ENCODE peak calls at places on chromosomes 2 and 18, in four cellular contexts. U is GM06990, P is RWPE1, R is left ventricle myocardium inferior. L is an unnamed sample.

GRCh38 chr2:18178736-18179349 is 300.4 kb downstream of the KCNS3 start:
- DNase-seq in P (peak; percentile 41), U (no peak), R (no peak), L (no peak)

GRCh38 chr2:100197643-100198153 is 55.3 kb upstream of the AFF3 start:
- DNase-seq in P (no peak), R (peak; percentile 75), U (no peak), L (no peak)

GRCh38 chr18:48300463-48300961 is 108.7 kb downstream of the ZBTB7C start:
- DNase-seq in P (no peak), R (peak; percentile 42), U (no peak), L (no peak)

GRCh38 chr2:25825238-25825637 is 53.0 kb downstream of the ASXL2 start:
- DNase-seq in R (no peak), U (no peak), P (no peak), L (no peak)

GRCh38 chr2:237180987-237181386 is 95.3 kb downstream of the COPS8 start:
- DNase-seq in R (no peak), U (no peak), P (no peak), L (no peak)

GRCh38 chr2:220356076-220356475 is 728.6 kb downstream of the SLC4A3 start:
- DNase-seq in U (no peak), P (no peak), R (no peak), L (no peak)

GRCh38 chr18:25373443-25373842 is 21.5 kb upstream of the ZNF521 start:
- DNase-seq in R (no peak), U (no peak), P (no peak), L (no peak)

GRCh38 chr2:43331428-43331827 is 105.0 kb upstream of the ZFP36L2 start:
- DNase-seq in P (no peak), R (no peak), U (no peak), L (no peak)

GRCh38 chr2:55010915-55011314 is 39.3 kb downstream of the RTN4 start:
- DNase-seq in P (no peak), U (no peak), R (no peak), L (no peak)

GRCh38 chr2:12340164-12340563 is 376.6 kb upstream of the TRIB2 start:
- DNase-seq in R (no peak), U (no peak), P (no peak), L (no peak)

DNA sequence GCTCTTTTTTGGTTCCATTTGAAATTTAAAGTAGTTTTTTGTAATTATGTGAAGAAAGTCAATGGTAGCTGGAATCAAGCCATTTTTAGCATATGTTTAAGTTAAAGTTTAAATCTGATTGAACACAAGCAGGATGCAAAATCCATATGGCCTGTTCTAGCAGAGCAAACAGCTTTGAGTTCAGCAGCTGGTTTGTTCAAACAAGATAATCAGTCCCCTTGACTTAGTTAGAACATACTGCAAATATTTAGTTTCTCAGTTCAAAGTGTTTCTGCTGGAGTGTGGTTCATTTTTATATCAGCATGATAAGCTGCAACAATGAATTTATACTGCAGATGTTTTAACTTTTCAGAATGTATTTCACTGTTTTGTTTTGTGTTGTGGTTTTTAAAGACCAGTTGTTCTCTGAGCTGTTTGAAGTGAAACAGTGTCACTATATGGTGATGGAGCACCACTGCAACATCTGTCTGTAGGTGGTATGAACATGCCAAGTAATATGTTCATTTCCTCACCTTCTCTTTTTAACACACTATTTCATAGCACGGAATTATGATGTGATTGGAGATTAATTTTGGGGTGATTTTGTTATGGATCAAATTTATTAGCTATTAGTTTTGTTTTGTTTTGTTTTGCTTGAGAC is 125.3 kb downstream of the COL4A4 start:
- DNase-seq in R (no peak), P (no peak), U (no peak), L (no peak)
- TF ChIP-seq CTCF in R (no peak), P (no peak), U (no peak), L (no peak)

GRCh38 chr2:233603520-233603919 is 13.9 kb upstream of the UGT1A8 start:
- DNase-seq in R (no peak), P (no peak), U (no peak), L (no peak)
- TF ChIP-seq CTCF in R (no peak), P (no peak), U (no peak), L (no peak)

GRCh38 chr2:104804148-104804890 is 49.6 kb upstream of the POU3F3 start:
- DNase-seq in P (no peak), U (no peak), R (no peak), L (no peak)
- TF ChIP-seq CTCF in P (no peak), U (no peak), R (no peak), L (peak; percentile 15)

GRCh38 chr2:2142350-2142749 is 188.7 kb downstream of the MYT1L start:
- DNase-seq in R (no peak), P (no peak), U (no peak), L (no peak)
- TF ChIP-seq CTCF in R (no peak), P (no peak), U (no peak), L (no peak)

DNA sequence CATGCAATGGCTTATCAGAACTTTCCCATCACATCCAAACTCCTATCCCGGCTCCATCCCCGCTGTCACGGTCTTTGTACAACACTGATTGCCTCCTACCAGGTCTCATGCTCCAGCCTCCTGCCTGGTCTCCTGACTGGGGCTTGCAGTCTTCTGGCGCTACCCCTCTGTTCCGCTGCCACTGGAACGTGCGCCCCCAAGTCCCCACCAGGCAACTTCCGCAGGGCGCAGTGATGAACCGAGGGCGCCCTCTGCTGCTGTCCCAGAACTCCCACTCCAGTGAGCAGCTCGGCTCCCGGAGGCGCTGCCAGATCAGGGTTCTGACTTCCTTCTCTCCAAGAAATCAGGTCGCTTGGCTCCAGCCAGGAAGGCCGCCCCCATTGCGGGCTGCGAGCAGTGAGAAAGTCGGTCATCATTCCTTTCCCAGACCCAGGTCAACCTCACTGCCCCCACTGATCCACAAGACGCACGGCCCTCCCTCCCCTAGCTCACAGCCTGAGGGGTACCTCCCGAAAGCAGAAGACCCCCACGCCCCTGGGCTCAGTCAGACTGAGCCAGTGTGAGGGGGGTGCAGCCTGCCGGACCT is 43.9 kb upstream of the RAB11FIP5 start:
- DNase-seq in U (no peak), R (peak; percentile 61), P (no peak), L (peak; percentile 49)
- TF ChIP-seq CTCF in U (peak; percentile 50), R (peak; percentile 87), P (peak; percentile 65), L (peak; percentile 80)

GRCh38 chr2:85754313-85755095 is 713 bp downstream of the ATOH8 start:
- DNase-seq in U (peak; percentile 41), P (no peak), R (peak; percentile 29), L (no peak)
- TF ChIP-seq CTCF in U (peak; percentile 6), P (no peak), R (peak; percentile 39), L (peak; percentile 48)

GRCh38 chr2:42077343-42077742 is 29.5 kb downstream of the PKDCC start:
- DNase-seq in R (no peak), U (no peak), P (no peak), L (no peak)
- TF ChIP-seq CTCF in R (peak; percentile 46), U (no peak), P (no peak), L (no peak)

GRCh38 chr2:17106418-17106817 is 411.8 kb downstream of the RAD51AP2 start:
- DNase-seq in R (no peak), U (no peak), P (no peak), L (no peak)
- TF ChIP-seq CTCF in R (no peak), U (no peak), P (no peak), L (no peak)

DNA sequence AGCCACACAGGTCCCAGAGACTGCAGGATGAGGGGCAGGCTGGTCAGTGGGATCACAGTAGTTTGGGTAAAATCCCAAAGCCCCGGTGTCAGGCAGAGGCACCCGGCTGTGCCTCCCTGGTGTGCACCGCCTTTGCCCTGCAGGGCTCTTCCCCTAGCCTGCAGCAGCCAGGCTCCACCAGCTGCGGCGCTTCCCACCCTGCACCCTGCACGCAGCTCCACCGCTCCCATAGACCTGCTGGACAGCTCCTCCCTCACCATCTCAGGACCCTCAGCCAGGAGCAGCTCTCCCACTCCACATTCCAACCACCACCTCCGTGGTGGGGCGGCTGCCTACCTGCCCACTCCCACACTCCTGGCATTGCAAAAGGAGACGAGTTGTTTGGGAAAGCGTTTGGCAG is 287.3 kb upstream of the HDAC4 start:
- DNase-seq in U (no peak), P (no peak), R (no peak), L (no peak)
- TF ChIP-seq CTCF in U (no peak), P (no peak), R (no peak), L (peak; percentile 14)